ENCODE peak calls at places on chromosome 20, in nine cellular contexts. S is stimulated activated CD4-positive, alpha-beta T cell treated with anti-CD3 and anti-CD28 coated beads, Interleukin-4, amount 100 ng/mL, for 48 hours; W is stromal cell of bone marrow; N is IMR-90; V is tibial nerve; I is GM23338; C is left cardiac atrium; J is hypothalamus; F is NCI-H446. G is an unnamed sample.
A peak's percentile ranks its signal among the peaks of the same experiment; 100 is the strongest.

GRCh38 chr20:63446174-63447024 is 26.1 kb downstream of the KCNQ2 start:
- DNase-seq in I (no peak), W (no peak), N (no peak), V (no peak), J (peak; percentile 64), F (no peak), C (peak; percentile 51), S (no peak), G (no peak)

GRCh38 chr20:23937303-23938117 is 51.1 kb downstream of the GGTLC1 start:
- DNase-seq in N (peak; percentile 36), C (peak; percentile 43), W (peak; percentile 19), F (peak; percentile 62), I (peak; percentile 73), S (peak; percentile 32), V (no peak), J (peak; percentile 47), G (peak; percentile 24)

GRCh38 chr20:36606171-36607116 is 865 bp downstream of the RAB5IF start:
- DNase-seq in N (peak; percentile 21), J (no peak), C (no peak), V (no peak), W (no peak), F (peak; percentile 16), S (no peak), I (peak; percentile 58), G (no peak)

GRCh38 chr20:35893942-35894341 is 60.4 kb downstream of the SCAND1 start:
- DNase-seq in V (no peak), J (no peak), W (no peak), N (no peak), S (peak; percentile 4), F (no peak), C (no peak), I (no peak), G (no peak)

GRCh38 chr20:47360489-47361267 is 4.2 kb upstream of the ZMYND8 start:
- DNase-seq in J (peak; percentile 74), W (peak; percentile 68), V (peak; percentile 78), F (peak; percentile 94), C (peak; percentile 94), S (no peak), I (peak; percentile 86), N (peak; percentile 98), G (peak; percentile 94)

GRCh38 chr20:37669062-37669772 is 24.6 kb upstream of the CTNNBL1 start:
- DNase-seq in N (no peak), J (no peak), F (no peak), S (no peak), I (peak; percentile 61), V (no peak), W (no peak), C (no peak), G (no peak)

GRCh38 chr20:3753098-3753497 is 14.5 kb downstream of the ADISSP start:
- DNase-seq in S (peak; percentile 50), W (peak; percentile 44), J (peak; percentile 46), I (peak; percentile 91), N (peak; percentile 73), C (peak; percentile 64), F (peak; percentile 55), V (peak; percentile 65), G (no peak)

GRCh38 chr20:64139200-64140081 is 24.8 kb upstream of the MYT1 start:
- DNase-seq in W (no peak), F (no peak), S (no peak), C (no peak), I (no peak), V (no peak), N (no peak), J (no peak), G (no peak)

GRCh38 chr20:5279661-5280060 is 37.1 kb downstream of the PROKR2 start:
- DNase-seq in I (no peak), F (no peak), S (no peak), W (no peak), N (no peak), J (no peak), C (no peak), V (no peak), G (no peak)

GRCh38 chr20:24833592-24833991 is 115.5 kb upstream of the CST7 start:
- DNase-seq in J (no peak), S (no peak), C (no peak), V (no peak), W (no peak), N (no peak), I (no peak), F (no peak), G (no peak)

GRCh38 chr20:49496043-49496442 is 13.6 kb upstream of the KCNB1 start:
- DNase-seq in V (no peak), I (no peak), F (no peak), W (no peak), J (no peak), C (no peak), S (no peak), N (no peak), G (no peak)

GRCh38 chr20:38726849-38727601 is 2.7 kb downstream of the SLC32A1 start:
- DNase-seq in I (peak; percentile 98), J (peak; percentile 59), S (peak; percentile 64), F (no peak), C (peak; percentile 39), N (no peak), W (no peak), V (no peak), G (no peak)

GRCh38 chr20:11271319-11271718 is 597.5 kb upstream of the JAG1 start:
- DNase-seq in F (peak; percentile 18), S (no peak), J (no peak), V (no peak), C (no peak), W (no peak), N (no peak), I (peak; percentile 84), G (no peak)

GRCh38 chr20:58759947-58760346 is 67.3 kb downstream of the NPEPL1 start:
- DNase-seq in I (no peak), C (no peak), S (no peak), J (no peak), F (no peak), N (no peak), V (no peak), W (no peak), G (no peak)

GRCh38 chr20:44069203-44069931 is 117.6 kb downstream of the JPH2 start:
- DNase-seq in W (no peak), I (no peak), C (no peak), S (peak; percentile 41), V (no peak), J (no peak), N (no peak), F (no peak), G (peak; percentile 15)

GRCh38 chr20:36856691-36857635 is 19.0 kb upstream of the TLDC2 start:
- DNase-seq in N (peak; percentile 56), C (no peak), S (no peak), I (no peak), F (no peak), W (no peak), J (no peak), V (no peak), G (no peak)

GRCh38 chr20:35641743-35642142 is 23.0 kb downstream of the CPNE1 start:
- DNase-seq in F (no peak), W (no peak), I (no peak), S (no peak), C (no peak), J (no peak), N (no peak), V (no peak), G (no peak)

GRCh38 chr20:6974819-6975218 is 207.3 kb downstream of the BMP2 start:
- DNase-seq in N (no peak), I (no peak), F (no peak), V (no peak), J (no peak), W (no peak), C (no peak), S (no peak), G (no peak)

GRCh38 chr20:44002861-44003260 is 88.2 kb downstream of the TOX2 start:
- DNase-seq in S (no peak), F (no peak), W (no peak), C (no peak), N (no peak), I (no peak), J (no peak), V (no peak), G (no peak)

GRCh38 chr20:54048489-54048888 is 21.9 kb downstream of the BCAS1 start:
- DNase-seq in V (no peak), I (no peak), N (no peak), J (no peak), S (no peak), W (no peak), F (no peak), C (no peak), G (no peak)

GRCh38 chr20:16407251-16408067 is 165.8 kb downstream of the KIF16B start:
- DNase-seq in W (no peak), N (peak; percentile 11), S (no peak), C (no peak), I (no peak), V (no peak), F (no peak), J (no peak), G (no peak)

GRCh38 chr20:58889334-58890072 is 37.0 kb downstream of the GNAS start:
- DNase-seq in N (no peak), V (no peak), W (no peak), C (no peak), J (peak; percentile 28), I (no peak), F (no peak), S (no peak), G (no peak)

GRCh38 chr20:62723351-62723750 is 14.7 kb downstream of the NTSR1 start:
- DNase-seq in C (no peak), N (peak; percentile 38), J (no peak), V (no peak), I (no peak), S (no peak), F (peak; percentile 13), W (no peak), G (no peak)

GRCh38 chr20:14984768-14985622 is 647.6 kb upstream of the FLRT3 start:
- DNase-seq in W (no peak), J (no peak), C (no peak), N (no peak), S (no peak), I (no peak), V (no peak), F (no peak), G (no peak)

GRCh38 chr20:45441746-45442145 is 25.8 kb downstream of the PIGT start:
- DNase-seq in S (no peak), I (no peak), C (no peak), N (no peak), J (no peak), V (no peak), F (no peak), W (no peak), G (no peak)

GRCh38 chr20:64156136-64156885 is 7.9 kb upstream of the MYT1 start:
- DNase-seq in F (no peak), C (no peak), S (no peak), V (no peak), W (no peak), N (no peak), I (no peak), J (no peak), G (no peak)

GRCh38 chr20:9758752-9759151 is 80.1 kb downstream of the PAK5 start:
- DNase-seq in S (no peak), F (no peak), J (no peak), W (no peak), N (no peak), V (no peak), I (no peak), C (no peak), G (no peak)

GRCh38 chr20:3765171-3765887 is 2.2 kb downstream of the ADISSP start:
- DNase-seq in S (no peak), J (no peak), I (no peak), V (no peak), W (no peak), N (no peak), C (peak; percentile 25), F (no peak), G (no peak)

GRCh38 chr20:17172826-17173420 is 53.9 kb upstream of the PCSK2 start:
- DNase-seq in C (no peak), W (no peak), I (no peak), N (no peak), F (peak; percentile 17), J (no peak), V (no peak), S (no peak), G (no peak)

GRCh38 chr20:44615169-44615791 is 32.9 kb downstream of the PKIG start:
- DNase-seq in N (peak; percentile 38), W (no peak), V (no peak), J (peak; percentile 44), F (no peak), I (peak; percentile 23), C (no peak), S (no peak), G (no peak)

GRCh38 chr20:63789836-63790571 is 41.1 kb downstream of the ZBTB46 start:
- DNase-seq in N (no peak), S (no peak), W (no peak), F (no peak), V (no peak), I (no peak), C (no peak), J (no peak), G (no peak)

G was measured in breast epithelium.